ENCODE peak calls at places on chromosomes 12 and 14, in four cellular contexts. One of them, this sample, is unnamed.

GRCh38 chr14:22850944-22851790 is 14.8 kb downstream of the MMP14 start:
- DNase-seq in HCT116: no peak
- DNase-seq in SK-N-SH: no peak
- DNase-seq in trophoblast cell: peak
- DNase-seq in this sample: peak

GRCh38 chr12:89384050-89384749 is 31.9 kb upstream of the DUSP6 start:
- DNase-seq in HCT116: no peak
- DNase-seq in SK-N-SH: peak
- DNase-seq in trophoblast cell: peak
- DNase-seq in this sample: peak

GRCh38 chr14:92382677-92383076 is 59.7 kb downstream of the SLC24A4 start:
- DNase-seq in HCT116: no peak
- DNase-seq in SK-N-SH: no peak
- DNase-seq in trophoblast cell: no peak
- DNase-seq in this sample: peak

GRCh38 chr12:96061864-96062453 is 26.6 kb upstream of the LTA4H start:
- DNase-seq in HCT116: peak
- DNase-seq in SK-N-SH: peak
- DNase-seq in trophoblast cell: peak
- DNase-seq in this sample: peak

GRCh38 chr12:1525858-1526257 is 68.5 kb downstream of the FBXL14 start:
- DNase-seq in HCT116: no peak
- DNase-seq in SK-N-SH: no peak
- DNase-seq in trophoblast cell: no peak
- DNase-seq in this sample: no peak

GRCh38 chr14:30957813-30958370 is 67.6 kb upstream of the AP4S1 start:
- DNase-seq in HCT116: no peak
- DNase-seq in SK-N-SH: no peak
- DNase-seq in trophoblast cell: no peak
- DNase-seq in this sample: no peak

GRCh38 chr14:37901978-37902377 is 305.7 kb upstream of the SSTR1 start:
- DNase-seq in HCT116: no peak
- DNase-seq in SK-N-SH: no peak
- DNase-seq in trophoblast cell: no peak
- DNase-seq in this sample: peak

GRCh38 chr12:27785882-27786570 is 6.0 kb upstream of the MANSC4 start:
- DNase-seq in HCT116: no peak
- DNase-seq in SK-N-SH: no peak
- DNase-seq in trophoblast cell: peak
- DNase-seq in this sample: peak

GRCh38 chr12:49546481-49546880 is 7.7 kb downstream of the KCNH3 start:
- DNase-seq in HCT116: no peak
- DNase-seq in SK-N-SH: peak
- DNase-seq in trophoblast cell: no peak
- DNase-seq in this sample: no peak

GRCh38 chr12:89831696-89832095 is 123.1 kb upstream of the ATP2B1 start:
- DNase-seq in HCT116: no peak
- DNase-seq in SK-N-SH: no peak
- DNase-seq in trophoblast cell: no peak
- DNase-seq in this sample: no peak

GRCh38 chr12:28313631-28314030 is 123.4 kb downstream of the CCDC91 start:
- DNase-seq in HCT116: no peak
- DNase-seq in SK-N-SH: no peak
- DNase-seq in trophoblast cell: no peak
- DNase-seq in this sample: peak

GRCh38 chr12:122902854-122903703 is 7.2 kb upstream of the VPS37B start:
- DNase-seq in HCT116: no peak
- DNase-seq in SK-N-SH: no peak
- DNase-seq in trophoblast cell: no peak
- DNase-seq in this sample: no peak
- H3K4me2 ChIP-seq in HCT116: no peak
- H3K4me2 ChIP-seq in SK-N-SH: no peak
- H3K4me2 ChIP-seq in trophoblast cell: no peak
- H3K4me2 ChIP-seq in this sample: no peak

GRCh38 chr12:4817813-4818212 is 91.9 kb upstream of the KCNA1 start:
- DNase-seq in HCT116: no peak
- DNase-seq in SK-N-SH: no peak
- DNase-seq in trophoblast cell: no peak
- DNase-seq in this sample: no peak
- H3K4me3 ChIP-seq in HCT116: no peak
- H3K4me3 ChIP-seq in SK-N-SH: no peak
- H3K4me3 ChIP-seq in trophoblast cell: no peak
- H3K4me3 ChIP-seq in this sample: no peak

GRCh38 chr12:54257332-54257731 is 22.6 kb downstream of the CBX5 start:
- DNase-seq in HCT116: no peak
- DNase-seq in SK-N-SH: no peak
- DNase-seq in trophoblast cell: peak
- DNase-seq in this sample: no peak
- H3K4me2 ChIP-seq in HCT116: no peak
- H3K4me2 ChIP-seq in SK-N-SH: peak
- H3K4me2 ChIP-seq in trophoblast cell: peak
- H3K4me2 ChIP-seq in this sample: no peak

GRCh38 chr14:69882086-69882864 is 3.1 kb downstream of the SMOC1 start:
- DNase-seq in HCT116: no peak
- DNase-seq in SK-N-SH: peak
- DNase-seq in trophoblast cell: no peak
- DNase-seq in this sample: peak
- H3K4me3 ChIP-seq in HCT116: no peak
- H3K4me3 ChIP-seq in SK-N-SH: no peak
- H3K4me3 ChIP-seq in trophoblast cell: no peak
- H3K4me3 ChIP-seq in this sample: no peak

DNA sequence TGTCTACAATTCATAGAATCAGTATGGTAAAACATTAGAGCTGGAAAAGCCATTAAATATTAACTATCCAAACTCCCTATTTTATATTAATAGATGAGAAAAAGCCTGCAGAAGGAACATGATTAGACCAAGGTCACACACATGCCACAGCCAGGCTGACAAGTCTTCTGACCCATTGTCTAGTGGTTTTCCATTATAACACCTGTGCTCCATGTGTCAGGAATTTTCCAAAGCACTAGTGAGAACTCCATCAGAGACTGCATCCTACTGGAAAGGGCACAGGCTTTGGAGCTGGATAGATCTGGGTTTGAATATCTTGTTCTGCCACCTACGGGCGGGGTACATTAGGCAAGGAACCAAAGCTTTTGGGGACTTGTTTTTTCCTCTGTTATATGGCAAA is 325.5 kb downstream of the RAD51B start:
- DNase-seq in HCT116: no peak
- DNase-seq in SK-N-SH: no peak
- DNase-seq in trophoblast cell: no peak
- DNase-seq in this sample: no peak
- H3K4me2 ChIP-seq in HCT116: no peak
- H3K4me2 ChIP-seq in SK-N-SH: peak
- H3K4me2 ChIP-seq in trophoblast cell: no peak
- H3K4me2 ChIP-seq in this sample: peak

GRCh38 chr12:6957741-6958608 is 6.8 kb downstream of the PTPN6 start:
- DNase-seq in HCT116: no peak
- DNase-seq in SK-N-SH: no peak
- DNase-seq in trophoblast cell: no peak
- DNase-seq in this sample: no peak
- H3K4me3 ChIP-seq in HCT116: no peak
- H3K4me3 ChIP-seq in SK-N-SH: no peak
- H3K4me3 ChIP-seq in trophoblast cell: no peak
- H3K4me3 ChIP-seq in this sample: no peak

GRCh38 chr12:104486416-104486815 is 29.7 kb downstream of the CHST11 start:
- DNase-seq in HCT116: no peak
- DNase-seq in SK-N-SH: no peak
- DNase-seq in trophoblast cell: no peak
- DNase-seq in this sample: peak
- H3K4me2 ChIP-seq in HCT116: no peak
- H3K4me2 ChIP-seq in SK-N-SH: no peak
- H3K4me2 ChIP-seq in trophoblast cell: no peak
- H3K4me2 ChIP-seq in this sample: no peak

GRCh38 chr14:75258803-75259509 is 19.7 kb upstream of the FOS start:
- DNase-seq in HCT116: peak
- DNase-seq in SK-N-SH: peak
- DNase-seq in trophoblast cell: peak
- DNase-seq in this sample: peak

GRCh38 chr14:75259510-75259855 is 19.1 kb upstream of the FOS start:
- DNase-seq in HCT116: no peak
- DNase-seq in SK-N-SH: peak
- DNase-seq in trophoblast cell: no peak
- DNase-seq in this sample: peak

GRCh38 chr14:75258079-75258802 is 20.4 kb upstream of the FOS start:
- DNase-seq in HCT116: no peak
- DNase-seq in SK-N-SH: no peak
- DNase-seq in trophoblast cell: peak
- DNase-seq in this sample: peak

GRCh38 chr14:75262641-75263040 is 16.0 kb upstream of the FOS start:
- DNase-seq in HCT116: no peak
- DNase-seq in SK-N-SH: no peak
- DNase-seq in trophoblast cell: no peak
- DNase-seq in this sample: no peak

DNA sequence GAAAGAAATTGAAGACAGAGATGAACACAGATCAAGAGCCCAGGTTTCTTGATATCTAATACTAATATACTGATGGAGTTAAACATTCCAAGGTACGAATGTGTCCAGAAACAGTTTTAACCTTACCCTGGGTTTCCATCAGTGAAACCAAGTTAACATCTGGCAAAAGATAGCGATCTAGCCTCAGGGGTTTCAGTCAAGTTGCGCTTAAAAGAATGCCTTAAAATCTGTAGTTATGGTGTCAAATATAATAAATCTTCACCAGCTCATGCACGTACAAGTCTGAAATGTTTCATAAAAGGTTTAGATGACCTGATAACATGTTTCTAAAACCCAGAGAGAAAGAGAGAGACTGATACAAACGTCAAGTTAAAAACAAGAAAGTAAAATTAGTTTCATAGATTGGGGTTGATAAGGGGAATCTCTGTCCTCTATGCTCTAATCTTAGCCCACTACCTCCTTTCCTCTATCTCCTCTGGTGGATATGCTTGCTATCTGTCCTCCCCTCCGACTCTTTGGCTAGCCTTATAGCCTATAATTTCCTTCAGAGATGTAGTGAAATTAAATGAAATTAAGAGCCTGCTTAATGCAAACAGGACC is 18.6 kb upstream of the FOS start:
- DNase-seq in HCT116: no peak
- DNase-seq in SK-N-SH: no peak
- DNase-seq in trophoblast cell: peak
- DNase-seq in this sample: peak
- H3K4me3 ChIP-seq in HCT116: no peak
- H3K4me3 ChIP-seq in SK-N-SH: no peak
- H3K4me3 ChIP-seq in trophoblast cell: no peak
- H3K4me3 ChIP-seq in this sample: peak

This sample was measured in GM23248.